ENCODE peak calls at places on chromosome 15, in nine cellular contexts. One of them, this sample, is unnamed.

GRCh38 chr15:86336051-86336788 is 256.5 kb downstream of the AGBL1 start:
- DNase-seq in cardiac muscle cell: no peak
- DNase-seq in T-helper 1 cell: no peak
- DNase-seq in left ventricle myocardium inferior: no peak
- DNase-seq in amygdala: no peak
- DNase-seq in iPS-NIHi11: no peak
- DNase-seq in astrocyte: peak
- DNase-seq in activated naive CD8-positive, alpha-beta T cell treated with anti-CD3 and anti-CD28 coated beads, Interleukin-2, amount 50 U/mL, for 24 hours: no peak
- DNase-seq in SHP77: no peak
- DNase-seq in this sample: no peak

GRCh38 chr15:79673416-79674123 is 223.2 kb downstream of the MTHFS start:
- DNase-seq in cardiac muscle cell: peak
- DNase-seq in T-helper 1 cell: no peak
- DNase-seq in left ventricle myocardium inferior: no peak
- DNase-seq in amygdala: no peak
- DNase-seq in iPS-NIHi11: peak
- DNase-seq in astrocyte: peak
- DNase-seq in activated naive CD8-positive, alpha-beta T cell treated with anti-CD3 and anti-CD28 coated beads, Interleukin-2, amount 50 U/mL, for 24 hours: no peak
- DNase-seq in SHP77: no peak
- DNase-seq in this sample: no peak

GRCh38 chr15:38699633-38700230 is 135.1 kb upstream of the RASGRP1 start:
- DNase-seq in cardiac muscle cell: peak
- DNase-seq in T-helper 1 cell: peak
- DNase-seq in left ventricle myocardium inferior: peak
- DNase-seq in amygdala: no peak
- DNase-seq in iPS-NIHi11: peak
- DNase-seq in astrocyte: no peak
- DNase-seq in activated naive CD8-positive, alpha-beta T cell treated with anti-CD3 and anti-CD28 coated beads, Interleukin-2, amount 50 U/mL, for 24 hours: peak
- DNase-seq in SHP77: peak
- DNase-seq in this sample: peak

GRCh38 chr15:35827156-35827555 is 281.2 kb upstream of the DPH6 start:
- DNase-seq in cardiac muscle cell: peak
- DNase-seq in T-helper 1 cell: no peak
- DNase-seq in left ventricle myocardium inferior: no peak
- DNase-seq in amygdala: no peak
- DNase-seq in iPS-NIHi11: no peak
- DNase-seq in astrocyte: peak
- DNase-seq in activated naive CD8-positive, alpha-beta T cell treated with anti-CD3 and anti-CD28 coated beads, Interleukin-2, amount 50 U/mL, for 24 hours: no peak
- DNase-seq in SHP77: no peak
- DNase-seq in this sample: no peak

GRCh38 chr15:33149919-33150318 is 44.6 kb downstream of the FMN1 start:
- DNase-seq in cardiac muscle cell: no peak
- DNase-seq in T-helper 1 cell: no peak
- DNase-seq in left ventricle myocardium inferior: no peak
- DNase-seq in amygdala: no peak
- DNase-seq in iPS-NIHi11: no peak
- DNase-seq in astrocyte: no peak
- DNase-seq in activated naive CD8-positive, alpha-beta T cell treated with anti-CD3 and anti-CD28 coated beads, Interleukin-2, amount 50 U/mL, for 24 hours: no peak
- DNase-seq in SHP77: no peak
- DNase-seq in this sample: no peak

GRCh38 chr15:93070136-93070535 is 18.9 kb downstream of the RGMA start:
- DNase-seq in cardiac muscle cell: no peak
- DNase-seq in T-helper 1 cell: no peak
- DNase-seq in left ventricle myocardium inferior: no peak
- DNase-seq in amygdala: no peak
- DNase-seq in iPS-NIHi11: no peak
- DNase-seq in astrocyte: no peak
- DNase-seq in activated naive CD8-positive, alpha-beta T cell treated with anti-CD3 and anti-CD28 coated beads, Interleukin-2, amount 50 U/mL, for 24 hours: no peak
- DNase-seq in SHP77: no peak
- DNase-seq in this sample: no peak

GRCh38 chr15:37038036-37038715 is 62.2 kb downstream of the MEIS2 start:
- DNase-seq in cardiac muscle cell: no peak
- DNase-seq in T-helper 1 cell: no peak
- DNase-seq in left ventricle myocardium inferior: no peak
- DNase-seq in amygdala: no peak
- DNase-seq in iPS-NIHi11: no peak
- DNase-seq in astrocyte: no peak
- DNase-seq in activated naive CD8-positive, alpha-beta T cell treated with anti-CD3 and anti-CD28 coated beads, Interleukin-2, amount 50 U/mL, for 24 hours: no peak
- DNase-seq in SHP77: no peak
- DNase-seq in this sample: no peak

GRCh38 chr15:79522656-79523055 is 90.5 kb downstream of the MINAR1 start:
- DNase-seq in cardiac muscle cell: no peak
- DNase-seq in T-helper 1 cell: no peak
- DNase-seq in left ventricle myocardium inferior: no peak
- DNase-seq in amygdala: no peak
- DNase-seq in iPS-NIHi11: no peak
- DNase-seq in astrocyte: peak
- DNase-seq in activated naive CD8-positive, alpha-beta T cell treated with anti-CD3 and anti-CD28 coated beads, Interleukin-2, amount 50 U/mL, for 24 hours: no peak
- DNase-seq in SHP77: no peak
- DNase-seq in this sample: no peak

GRCh38 chr15:25897658-25898057 is 34.5 kb upstream of the ATP10A start:
- DNase-seq in cardiac muscle cell: no peak
- DNase-seq in T-helper 1 cell: no peak
- DNase-seq in left ventricle myocardium inferior: no peak
- DNase-seq in amygdala: no peak
- DNase-seq in iPS-NIHi11: no peak
- DNase-seq in astrocyte: no peak
- DNase-seq in activated naive CD8-positive, alpha-beta T cell treated with anti-CD3 and anti-CD28 coated beads, Interleukin-2, amount 50 U/mL, for 24 hours: no peak
- DNase-seq in SHP77: no peak
- DNase-seq in this sample: no peak

GRCh38 chr15:36912311-36912712 is 188.0 kb downstream of the MEIS2 start:
- DNase-seq in cardiac muscle cell: peak
- DNase-seq in T-helper 1 cell: no peak
- DNase-seq in left ventricle myocardium inferior: no peak
- DNase-seq in amygdala: no peak
- DNase-seq in iPS-NIHi11: no peak
- DNase-seq in astrocyte: peak
- DNase-seq in activated naive CD8-positive, alpha-beta T cell treated with anti-CD3 and anti-CD28 coated beads, Interleukin-2, amount 50 U/mL, for 24 hours: no peak
- DNase-seq in SHP77: no peak
- DNase-seq in this sample: no peak

GRCh38 chr15:82936966-82937647 is 15.4 kb downstream of the HOMER2 start:
- DNase-seq in cardiac muscle cell: no peak
- DNase-seq in T-helper 1 cell: no peak
- DNase-seq in left ventricle myocardium inferior: no peak
- DNase-seq in amygdala: no peak
- DNase-seq in iPS-NIHi11: no peak
- DNase-seq in astrocyte: peak
- DNase-seq in activated naive CD8-positive, alpha-beta T cell treated with anti-CD3 and anti-CD28 coated beads, Interleukin-2, amount 50 U/mL, for 24 hours: no peak
- DNase-seq in SHP77: no peak
- DNase-seq in this sample: no peak

GRCh38 chr15:101614761-101615160 is 37.4 kb downstream of the TM2D3 start:
- DNase-seq in cardiac muscle cell: no peak
- DNase-seq in T-helper 1 cell: no peak
- DNase-seq in left ventricle myocardium inferior: no peak
- DNase-seq in amygdala: no peak
- DNase-seq in iPS-NIHi11: no peak
- DNase-seq in astrocyte: no peak
- DNase-seq in activated naive CD8-positive, alpha-beta T cell treated with anti-CD3 and anti-CD28 coated beads, Interleukin-2, amount 50 U/mL, for 24 hours: no peak
- DNase-seq in SHP77: no peak
- DNase-seq in this sample: no peak

GRCh38 chr15:51879555-51879954 is 50.1 kb downstream of the TMOD3 start:
- DNase-seq in cardiac muscle cell: peak
- DNase-seq in T-helper 1 cell: no peak
- DNase-seq in left ventricle myocardium inferior: no peak
- DNase-seq in amygdala: no peak
- DNase-seq in iPS-NIHi11: no peak
- DNase-seq in astrocyte: peak
- DNase-seq in activated naive CD8-positive, alpha-beta T cell treated with anti-CD3 and anti-CD28 coated beads, Interleukin-2, amount 50 U/mL, for 24 hours: no peak
- DNase-seq in SHP77: no peak
- DNase-seq in this sample: no peak

GRCh38 chr15:70420421-70421196 is 322.9 kb upstream of the TLE3 start:
- DNase-seq in cardiac muscle cell: no peak
- DNase-seq in T-helper 1 cell: no peak
- DNase-seq in left ventricle myocardium inferior: no peak
- DNase-seq in amygdala: no peak
- DNase-seq in iPS-NIHi11: peak
- DNase-seq in astrocyte: no peak
- DNase-seq in activated naive CD8-positive, alpha-beta T cell treated with anti-CD3 and anti-CD28 coated beads, Interleukin-2, amount 50 U/mL, for 24 hours: no peak
- DNase-seq in SHP77: no peak
- DNase-seq in this sample: no peak

GRCh38 chr15:100721758-100722550 is 119.6 kb downstream of the ASB7 start:
- DNase-seq in cardiac muscle cell: peak
- DNase-seq in T-helper 1 cell: no peak
- DNase-seq in left ventricle myocardium inferior: peak
- DNase-seq in amygdala: no peak
- DNase-seq in iPS-NIHi11: peak
- DNase-seq in astrocyte: peak
- DNase-seq in activated naive CD8-positive, alpha-beta T cell treated with anti-CD3 and anti-CD28 coated beads, Interleukin-2, amount 50 U/mL, for 24 hours: no peak
- DNase-seq in SHP77: peak
- DNase-seq in this sample: no peak

This sample was measured in endothelial cell.